ENCODE peak calls at places on chromosomes 12 and 14, in six cellular contexts. One of them, this sample, is unnamed.

GRCh38 chr14:95662376-95663186 is 23.6 kb upstream of the TCL1B start:
- DNase-seq in adipocyte: peak; percentile 12
- DNase-seq in effector memory CD4-positive, alpha-beta T cell: no peak
- DNase-seq in coronary artery: no peak
- DNase-seq in GM23248: peak; percentile 30
- DNase-seq in fibroblast of lung: no peak
- DNase-seq in this sample: no peak

GRCh38 chr12:12503384-12504078 is 59.1 kb downstream of the DUSP16 start:
- DNase-seq in adipocyte: no peak
- DNase-seq in effector memory CD4-positive, alpha-beta T cell: peak; percentile 31
- DNase-seq in coronary artery: no peak
- DNase-seq in GM23248: no peak
- DNase-seq in fibroblast of lung: no peak
- DNase-seq in this sample: no peak

GRCh38 chr14:53515264-53515663 is 362.1 kb upstream of the DDHD1 start:
- DNase-seq in adipocyte: peak; percentile 18
- DNase-seq in effector memory CD4-positive, alpha-beta T cell: no peak
- DNase-seq in coronary artery: no peak
- DNase-seq in GM23248: no peak
- DNase-seq in fibroblast of lung: peak; percentile 45
- DNase-seq in this sample: no peak

GRCh38 chr14:104633276-104633861 is 28.8 kb upstream of the TMEM179 start:
- DNase-seq in adipocyte: no peak
- DNase-seq in effector memory CD4-positive, alpha-beta T cell: no peak
- DNase-seq in coronary artery: peak; percentile 47
- DNase-seq in GM23248: no peak
- DNase-seq in fibroblast of lung: no peak
- DNase-seq in this sample: no peak

GRCh38 chr14:94485944-94486841 is 10.2 kb upstream of the SERPINA9 start:
- DNase-seq in adipocyte: peak; percentile 81
- DNase-seq in effector memory CD4-positive, alpha-beta T cell: no peak
- DNase-seq in coronary artery: no peak
- DNase-seq in GM23248: peak; percentile 75
- DNase-seq in fibroblast of lung: peak; percentile 34
- DNase-seq in this sample: no peak

GRCh38 chr14:102592969-102593840 is 756 bp downstream of the RCOR1 start:
- DNase-seq in adipocyte: peak; percentile 82
- DNase-seq in effector memory CD4-positive, alpha-beta T cell: peak; percentile 23
- DNase-seq in coronary artery: no peak
- DNase-seq in GM23248: peak; percentile 84
- DNase-seq in fibroblast of lung: peak; percentile 41
- DNase-seq in this sample: no peak

GRCh38 chr12:57179331-57180086 is 32.1 kb upstream of the LRP1-AS start:
- DNase-seq in adipocyte: no peak
- DNase-seq in effector memory CD4-positive, alpha-beta T cell: no peak
- DNase-seq in coronary artery: no peak
- DNase-seq in GM23248: no peak
- DNase-seq in fibroblast of lung: no peak
- DNase-seq in this sample: no peak

GRCh38 chr12:12081836-12082497 is 11.2 kb downstream of the BCL2L14 start:
- DNase-seq in adipocyte: peak; percentile 70
- DNase-seq in effector memory CD4-positive, alpha-beta T cell: no peak
- DNase-seq in coronary artery: no peak
- DNase-seq in GM23248: peak; percentile 73
- DNase-seq in fibroblast of lung: peak; percentile 39
- DNase-seq in this sample: no peak

GRCh38 chr12:56338643-56339422 is at the start of gene IL23A:
- DNase-seq in adipocyte: no peak
- DNase-seq in effector memory CD4-positive, alpha-beta T cell: peak; percentile 87
- DNase-seq in coronary artery: no peak
- DNase-seq in GM23248: peak; percentile 33
- DNase-seq in fibroblast of lung: peak; percentile 69
- DNase-seq in this sample: peak; percentile 79

GRCh38 chr12:123431951-123432886 is 4.3 kb downstream of the RILPL2 start:
- DNase-seq in adipocyte: no peak
- DNase-seq in effector memory CD4-positive, alpha-beta T cell: peak; percentile 36
- DNase-seq in coronary artery: no peak
- DNase-seq in GM23248: peak; percentile 35
- DNase-seq in fibroblast of lung: no peak
- DNase-seq in this sample: no peak

GRCh38 chr12:123433615-123434014 is 2.9 kb downstream of the RILPL2 start:
- DNase-seq in adipocyte: no peak
- DNase-seq in effector memory CD4-positive, alpha-beta T cell: no peak
- DNase-seq in coronary artery: no peak
- DNase-seq in GM23248: no peak
- DNase-seq in fibroblast of lung: no peak
- DNase-seq in this sample: no peak

GRCh38 chr12:123436017-123436964 is at the start of gene RILPL2:
- DNase-seq in adipocyte: peak; percentile 93
- DNase-seq in effector memory CD4-positive, alpha-beta T cell: peak; percentile 92
- DNase-seq in coronary artery: peak; percentile 96
- DNase-seq in GM23248: peak; percentile 93
- DNase-seq in fibroblast of lung: peak; percentile 79
- DNase-seq in this sample: no peak

DNA sequence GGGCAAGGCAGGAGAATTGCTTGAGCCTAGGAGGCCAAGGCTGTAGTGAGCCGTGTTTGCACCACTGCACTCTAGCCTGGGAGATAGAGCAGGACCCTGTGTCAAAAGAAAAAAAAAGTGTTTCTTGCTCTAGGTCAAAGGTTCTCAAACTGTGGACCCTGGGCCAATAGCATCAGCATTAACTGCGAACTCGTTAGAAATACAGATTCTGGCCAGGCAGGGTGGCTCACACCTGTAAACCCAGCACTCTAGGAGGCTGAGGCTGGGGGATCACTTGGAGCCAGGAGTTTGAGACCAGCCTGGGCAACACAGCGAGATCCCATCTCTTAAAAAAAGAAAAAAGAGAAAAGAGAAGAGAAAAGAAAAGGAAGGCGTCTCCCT is 858 bp downstream of the RILPL2 start:
- DNase-seq in adipocyte: no peak
- DNase-seq in effector memory CD4-positive, alpha-beta T cell: no peak
- DNase-seq in coronary artery: no peak
- DNase-seq in GM23248: no peak
- DNase-seq in fibroblast of lung: no peak
- DNase-seq in this sample: no peak
- H3K4me3 ChIP-seq in adipocyte: peak overlapping the region; percentile 98
- H3K4me3 ChIP-seq in effector memory CD4-positive, alpha-beta T cell: peak overlapping the region; percentile 84
- H3K4me3 ChIP-seq in coronary artery: peak overlapping the region; percentile 97
- H3K4me3 ChIP-seq in GM23248: peak overlapping the region; percentile 91
- H3K4me3 ChIP-seq in fibroblast of lung: peak overlapping the region; percentile 94
- H3K4me3 ChIP-seq in this sample: peak overlapping the region; percentile 91

GRCh38 chr14:41868396-41868795 is 261.7 kb downstream of the LRFN5 start:
- DNase-seq in adipocyte: peak; percentile 6
- DNase-seq in effector memory CD4-positive, alpha-beta T cell: no peak
- DNase-seq in coronary artery: no peak
- DNase-seq in GM23248: peak; percentile 42
- DNase-seq in fibroblast of lung: peak; percentile 24
- DNase-seq in this sample: no peak

GRCh38 chr14:41875113-41875512 is 268.4 kb downstream of the LRFN5 start:
- DNase-seq in adipocyte: no peak
- DNase-seq in effector memory CD4-positive, alpha-beta T cell: no peak
- DNase-seq in coronary artery: no peak
- DNase-seq in GM23248: peak; percentile 5
- DNase-seq in fibroblast of lung: no peak
- DNase-seq in this sample: no peak

GRCh38 chr14:41872906-41873305 is 266.2 kb downstream of the LRFN5 start:
- DNase-seq in adipocyte: peak; percentile 30
- DNase-seq in effector memory CD4-positive, alpha-beta T cell: no peak
- DNase-seq in coronary artery: no peak
- DNase-seq in GM23248: peak; percentile 57
- DNase-seq in fibroblast of lung: peak; percentile 7
- DNase-seq in this sample: no peak

DNA sequence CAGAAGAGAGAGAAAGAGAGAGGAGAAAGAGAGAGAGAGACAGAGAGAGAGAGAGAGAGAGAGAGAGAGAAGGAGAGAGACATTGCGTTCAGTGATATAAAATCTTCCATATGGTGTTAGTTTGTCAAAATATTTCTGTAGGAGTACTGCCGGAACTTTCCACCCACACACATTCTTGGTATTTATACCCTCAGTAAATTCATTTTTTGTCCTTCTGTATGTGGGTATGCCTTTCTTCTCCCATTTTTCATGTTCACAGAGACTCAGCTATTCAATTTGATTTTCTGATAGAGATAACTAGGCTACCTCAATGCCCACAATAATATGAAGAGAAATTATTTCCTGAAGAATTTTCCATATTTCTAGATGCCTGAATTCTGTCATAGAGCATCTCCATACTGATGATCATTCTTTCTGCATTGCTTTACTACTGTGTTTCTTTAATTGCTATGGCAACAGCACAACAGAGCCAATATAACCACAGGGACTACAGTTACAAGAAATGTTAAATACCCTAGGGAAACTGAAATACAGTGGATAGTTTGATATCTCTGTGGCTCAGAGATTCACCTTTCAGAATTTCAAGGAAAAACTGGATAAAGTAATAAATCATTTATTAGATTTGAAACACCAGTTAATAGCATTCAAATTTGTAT is 266.8 kb downstream of the LRFN5 start:
- DNase-seq in adipocyte: peak; percentile 65
- DNase-seq in effector memory CD4-positive, alpha-beta T cell: no peak
- DNase-seq in coronary artery: no peak
- DNase-seq in GM23248: peak; percentile 84
- DNase-seq in fibroblast of lung: peak; percentile 60
- DNase-seq in this sample: no peak
- H3K4me3 ChIP-seq in adipocyte: no peak overlapping the region
- H3K4me3 ChIP-seq in effector memory CD4-positive, alpha-beta T cell: no peak overlapping the region
- H3K4me3 ChIP-seq in coronary artery: no peak overlapping the region
- H3K4me3 ChIP-seq in GM23248: peak overlapping the region; percentile 62
- H3K4me3 ChIP-seq in fibroblast of lung: no peak overlapping the region
- H3K4me3 ChIP-seq in this sample: no peak overlapping the region

DNA sequence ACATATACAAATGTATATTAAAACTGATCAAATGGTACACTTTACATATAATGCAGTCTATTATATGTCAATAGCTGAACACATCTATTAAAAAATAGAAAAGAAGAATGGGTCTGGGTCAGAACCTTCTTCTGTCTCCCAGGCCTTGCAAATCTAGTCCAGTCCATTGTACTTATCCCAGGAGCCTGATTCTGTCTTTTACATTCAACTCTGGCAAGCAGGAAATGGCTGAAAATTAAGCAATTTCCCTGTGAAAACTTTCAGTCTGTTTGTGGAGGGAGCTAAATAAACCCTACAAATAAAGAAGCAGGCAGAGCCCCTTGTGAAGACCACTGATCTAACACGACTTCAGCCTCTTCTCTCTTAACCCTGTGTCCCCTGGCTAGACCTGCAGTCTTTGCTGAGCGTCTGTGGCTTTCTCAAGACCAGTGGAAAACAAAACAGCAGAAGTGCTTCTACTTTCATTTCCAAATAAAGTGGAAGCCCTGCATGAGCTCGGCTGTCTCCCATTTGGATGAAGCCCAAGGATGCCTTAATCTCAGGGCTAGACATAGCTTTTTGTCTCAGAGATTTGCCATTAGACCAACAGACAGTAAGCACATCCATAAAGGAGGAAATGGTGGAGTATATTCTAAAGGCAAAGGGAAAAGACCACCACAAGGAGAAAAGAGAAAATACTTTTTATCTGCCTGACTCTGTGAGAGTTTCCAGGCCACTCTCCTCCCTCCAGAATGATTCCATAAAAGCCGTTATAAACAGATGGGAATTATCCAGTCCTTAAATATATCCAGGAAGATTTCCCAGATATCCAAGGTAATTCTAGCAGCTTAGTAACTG is 48.2 kb downstream of the CRACR2A start:
- DNase-seq in adipocyte: peak; percentile 18
- DNase-seq in effector memory CD4-positive, alpha-beta T cell: no peak
- DNase-seq in coronary artery: no peak
- DNase-seq in GM23248: peak; percentile 45
- DNase-seq in fibroblast of lung: no peak
- DNase-seq in this sample: no peak
- H3K4me3 ChIP-seq in adipocyte: peak overlapping the region; percentile 76
- H3K4me3 ChIP-seq in effector memory CD4-positive, alpha-beta T cell: no peak overlapping the region
- H3K4me3 ChIP-seq in coronary artery: peak overlapping the region; percentile 32
- H3K4me3 ChIP-seq in GM23248: peak overlapping the region; percentile 47
- H3K4me3 ChIP-seq in fibroblast of lung: peak overlapping the region; percentile 15
- H3K4me3 ChIP-seq in this sample: no peak overlapping the region

GRCh38 chr14:54730156-54730961 is 163.4 kb downstream of the SAMD4A start:
- DNase-seq in adipocyte: peak; percentile 72
- DNase-seq in effector memory CD4-positive, alpha-beta T cell: no peak
- DNase-seq in coronary artery: no peak
- DNase-seq in GM23248: peak; percentile 73
- DNase-seq in fibroblast of lung: peak; percentile 72
- DNase-seq in this sample: no peak
- H3K4me3 ChIP-seq in adipocyte: peak overlapping the region; percentile 75
- H3K4me3 ChIP-seq in effector memory CD4-positive, alpha-beta T cell: peak overlapping the region; percentile 23
- H3K4me3 ChIP-seq in coronary artery: peak overlapping the region; percentile 35
- H3K4me3 ChIP-seq in GM23248: peak overlapping the region; percentile 62
- H3K4me3 ChIP-seq in fibroblast of lung: peak overlapping the region; percentile 50
- H3K4me3 ChIP-seq in this sample: no peak overlapping the region

GRCh38 chr14:37600880-37601741 is 5.7 kb downstream of the TTC6 start:
- DNase-seq in adipocyte: no peak
- DNase-seq in effector memory CD4-positive, alpha-beta T cell: no peak
- DNase-seq in coronary artery: no peak
- DNase-seq in GM23248: no peak
- DNase-seq in fibroblast of lung: no peak
- DNase-seq in this sample: no peak
- H3K4me3 ChIP-seq in adipocyte: no peak overlapping the region
- H3K4me3 ChIP-seq in effector memory CD4-positive, alpha-beta T cell: no peak overlapping the region
- H3K4me3 ChIP-seq in coronary artery: no peak overlapping the region
- H3K4me3 ChIP-seq in GM23248: no peak overlapping the region
- H3K4me3 ChIP-seq in fibroblast of lung: no peak overlapping the region
- H3K4me3 ChIP-seq in this sample: no peak overlapping the region

This sample was measured in kidney epithelial cell.